ENCODE peak calls at places on chromosome 11, in four cellular contexts. One of them, this sample, is unnamed.

GRCh38 chr11:7522106-7522505 is 8.3 kb downstream of the PPFIBP2 start:
- DNase-seq in left lung: no peak
- DNase-seq in WERI-Rb-1: no peak
- DNase-seq in fibroblast of lung: no peak
- DNase-seq in this sample: no peak

GRCh38 chr11:101909087-101909486 is 5.7 kb upstream of the CEP126 start:
- DNase-seq in fibroblast of lung: no peak
- DNase-seq in left lung: no peak
- DNase-seq in WERI-Rb-1: no peak
- DNase-seq in this sample: no peak

GRCh38 chr11:101096036-101096704 is 33.4 kb downstream of the PGR start:
- DNase-seq in fibroblast of lung: no peak
- DNase-seq in WERI-Rb-1: no peak
- DNase-seq in left lung: no peak
- DNase-seq in this sample: no peak

GRCh38 chr11:110305169-110306018 is 9.0 kb upstream of the RDX start:
- DNase-seq in WERI-Rb-1: no peak
- DNase-seq in fibroblast of lung: peak
- DNase-seq in left lung: no peak
- DNase-seq in this sample: no peak

GRCh38 chr11:22467248-22467647 is 129.1 kb downstream of the SLC17A6 start:
- DNase-seq in WERI-Rb-1: no peak
- DNase-seq in left lung: no peak
- DNase-seq in fibroblast of lung: no peak
- DNase-seq in this sample: no peak

GRCh38 chr11:120877746-120878365 is 146.0 kb upstream of the TBCEL start:
- DNase-seq in WERI-Rb-1: no peak
- DNase-seq in left lung: no peak
- DNase-seq in fibroblast of lung: no peak
- DNase-seq in this sample: no peak

GRCh38 chr11:126655807-126656128 is 300.3 kb downstream of the ST3GAL4 start:
- DNase-seq in WERI-Rb-1: no peak
- DNase-seq in left lung: no peak
- DNase-seq in fibroblast of lung: peak
- DNase-seq in this sample: no peak

GRCh38 chr11:19915808-19916207 is 203.2 kb downstream of the NAV2 start:
- DNase-seq in WERI-Rb-1: no peak
- DNase-seq in fibroblast of lung: no peak
- DNase-seq in left lung: no peak
- DNase-seq in this sample: no peak

GRCh38 chr11:59008942-59009341 is 69.7 kb downstream of the GLYATL1 start:
- DNase-seq in WERI-Rb-1: no peak
- DNase-seq in fibroblast of lung: no peak
- DNase-seq in left lung: no peak
- DNase-seq in this sample: no peak

GRCh38 chr11:130037881-130038601 is 31.7 kb upstream of the APLP2 start:
- DNase-seq in fibroblast of lung: peak
- DNase-seq in WERI-Rb-1: no peak
- DNase-seq in left lung: no peak
- DNase-seq in this sample: no peak

GRCh38 chr11:12131943-12132789 is 21.8 kb downstream of the MICAL2 start:
- DNase-seq in WERI-Rb-1: no peak
- DNase-seq in left lung: peak
- DNase-seq in fibroblast of lung: no peak
- DNase-seq in this sample: no peak

GRCh38 chr11:92152245-92152644 is 72.4 kb upstream of the FAT3 start:
- DNase-seq in left lung: no peak
- DNase-seq in fibroblast of lung: no peak
- DNase-seq in WERI-Rb-1: no peak
- DNase-seq in this sample: no peak

GRCh38 chr11:47236482-47236881 is 12.1 kb downstream of the ACP2 start:
- DNase-seq in fibroblast of lung: peak
- DNase-seq in left lung: no peak
- DNase-seq in WERI-Rb-1: peak
- DNase-seq in this sample: no peak

GRCh38 chr11:71948314-71949027 is 19.6 kb downstream of the RNF121 start:
- DNase-seq in WERI-Rb-1: no peak
- DNase-seq in fibroblast of lung: peak
- DNase-seq in left lung: no peak
- DNase-seq in this sample: no peak

GRCh38 chr11:10452211-10452767 is 2.8 kb upstream of the AMPD3 start:
- DNase-seq in fibroblast of lung: no peak
- DNase-seq in left lung: no peak
- DNase-seq in WERI-Rb-1: no peak
- DNase-seq in this sample: no peak

GRCh38 chr11:78292109-78292803 is 103.5 kb downstream of the USP35 start:
- DNase-seq in WERI-Rb-1: no peak
- DNase-seq in left lung: no peak
- DNase-seq in fibroblast of lung: no peak
- DNase-seq in this sample: no peak

GRCh38 chr11:72411623-72412532 is 22.5 kb downstream of the CLPB start:
- DNase-seq in fibroblast of lung: peak
- DNase-seq in WERI-Rb-1: no peak
- DNase-seq in left lung: peak
- DNase-seq in this sample: peak

GRCh38 chr11:119381186-119381988 is at the start of gene USP2:
- DNase-seq in left lung: peak
- DNase-seq in fibroblast of lung: peak
- DNase-seq in WERI-Rb-1: peak
- DNase-seq in this sample: peak

GRCh38 chr11:46902694-46903093 is 15.7 kb downstream of the LRP4 start:
- DNase-seq in fibroblast of lung: no peak
- DNase-seq in left lung: no peak
- DNase-seq in WERI-Rb-1: no peak
- DNase-seq in this sample: no peak

GRCh38 chr11:65479184-65480145 is 19.4 kb upstream of the MALAT1 start:
- DNase-seq in WERI-Rb-1: peak
- DNase-seq in fibroblast of lung: peak
- DNase-seq in left lung: no peak
- DNase-seq in this sample: peak

GRCh38 chr11:100338144-100338840 is 348.8 kb upstream of the ARHGAP42 start:
- DNase-seq in WERI-Rb-1: no peak
- DNase-seq in fibroblast of lung: no peak
- DNase-seq in left lung: no peak
- DNase-seq in this sample: no peak

GRCh38 chr11:20563871-20564270 is 35.5 kb upstream of the SLC6A5 start:
- DNase-seq in fibroblast of lung: no peak
- DNase-seq in WERI-Rb-1: peak
- DNase-seq in left lung: no peak
- DNase-seq in this sample: no peak

GRCh38 chr11:68843052-68843561 is 1.4 kb upstream of the CPT1A start:
- DNase-seq in WERI-Rb-1: no peak
- DNase-seq in fibroblast of lung: peak
- DNase-seq in left lung: no peak
- DNase-seq in this sample: no peak

GRCh38 chr11:124970925-124971324 is 16.9 kb downstream of the CCDC15 start:
- DNase-seq in WERI-Rb-1: peak
- DNase-seq in left lung: no peak
- DNase-seq in fibroblast of lung: peak
- DNase-seq in this sample: no peak

GRCh38 chr11:64095286-64095825 is 59.6 kb downstream of the FLRT1 start:
- DNase-seq in fibroblast of lung: no peak
- DNase-seq in left lung: no peak
- DNase-seq in WERI-Rb-1: no peak
- DNase-seq in this sample: no peak

GRCh38 chr11:63813563-63814382 is 517 bp downstream of the SPINDOC start:
- DNase-seq in fibroblast of lung: peak
- DNase-seq in left lung: peak
- DNase-seq in WERI-Rb-1: peak
- DNase-seq in this sample: peak

GRCh38 chr11:3227568-3228444 is 4.4 kb downstream of the MRGPRE start:
- DNase-seq in fibroblast of lung: no peak
- DNase-seq in WERI-Rb-1: no peak
- DNase-seq in left lung: peak
- DNase-seq in this sample: no peak

GRCh38 chr11:3226846-3227567 is 5.2 kb downstream of the MRGPRE start:
- DNase-seq in left lung: no peak
- DNase-seq in fibroblast of lung: no peak
- DNase-seq in WERI-Rb-1: no peak
- DNase-seq in this sample: no peak

GRCh38 chr11:3224730-3225098 is 6.1 kb upstream of the MRGPRG start:
- DNase-seq in WERI-Rb-1: no peak
- DNase-seq in fibroblast of lung: no peak
- DNase-seq in left lung: no peak
- DNase-seq in this sample: no peak

GRCh38 chr11:3225159-3225758 is 6.6 kb upstream of the MRGPRG start:
- DNase-seq in WERI-Rb-1: no peak
- DNase-seq in fibroblast of lung: no peak
- DNase-seq in left lung: no peak
- DNase-seq in this sample: no peak

GRCh38 chr11:3225826-3226750 is 6.1 kb downstream of the MRGPRE start:
- DNase-seq in fibroblast of lung: no peak
- DNase-seq in left lung: no peak
- DNase-seq in WERI-Rb-1: no peak
- DNase-seq in this sample: no peak
- TF ChIP-seq CTCF in fibroblast of lung: no peak
- TF ChIP-seq CTCF in left lung: no peak
- TF ChIP-seq CTCF in WERI-Rb-1: no peak
- TF ChIP-seq CTCF in this sample: no peak

DNA sequence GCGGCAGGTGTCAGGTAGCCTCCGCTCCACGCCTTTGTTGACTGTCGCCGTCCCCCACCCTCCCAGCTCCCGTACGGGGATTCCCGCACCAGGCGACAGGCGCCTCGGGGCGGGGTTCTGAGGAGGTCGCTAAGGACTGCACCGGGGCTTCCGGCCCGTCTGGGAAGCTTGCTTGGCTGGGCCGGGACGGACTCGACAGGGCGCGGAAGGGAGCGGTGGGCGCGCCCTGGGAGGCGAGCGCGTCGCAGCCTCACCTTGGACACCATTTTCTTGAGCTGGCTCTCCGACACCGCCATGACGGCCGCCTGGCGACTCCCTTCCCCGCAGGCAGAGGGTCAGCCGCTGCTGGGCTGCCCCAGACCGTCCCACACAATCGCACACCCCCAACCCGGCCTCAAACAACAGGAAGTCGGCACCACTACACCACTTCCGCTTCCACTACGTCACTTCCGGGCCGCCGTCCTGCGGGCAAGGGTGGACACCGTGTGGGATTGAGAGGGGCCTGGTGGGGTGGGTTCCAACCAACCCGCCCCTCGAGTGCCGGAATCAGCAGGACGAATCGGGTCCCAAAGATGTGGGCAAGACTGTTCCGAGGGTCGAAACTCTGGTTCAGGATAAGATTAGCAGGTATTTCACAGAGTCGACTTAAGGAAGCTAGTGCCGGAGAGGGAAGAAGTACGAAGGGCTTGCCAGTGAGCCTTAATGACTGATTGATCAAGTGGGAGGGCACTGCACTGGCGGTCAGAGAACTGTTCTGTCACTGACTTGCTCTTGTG is at the start of gene TSG101:
- DNase-seq in fibroblast of lung: peak
- DNase-seq in WERI-Rb-1: peak
- DNase-seq in left lung: peak
- DNase-seq in this sample: peak
- TF ChIP-seq CTCF in fibroblast of lung: no peak
- TF ChIP-seq CTCF in WERI-Rb-1: no peak
- TF ChIP-seq CTCF in left lung: no peak
- TF ChIP-seq CTCF in this sample: no peak

GRCh38 chr11:3971756-3972404 is 116.4 kb downstream of the STIM1 start:
- DNase-seq in left lung: no peak
- DNase-seq in fibroblast of lung: no peak
- DNase-seq in WERI-Rb-1: no peak
- DNase-seq in this sample: no peak
- TF ChIP-seq CTCF in left lung: no peak
- TF ChIP-seq CTCF in fibroblast of lung: peak
- TF ChIP-seq CTCF in WERI-Rb-1: no peak
- TF ChIP-seq CTCF in this sample: no peak

DNA sequence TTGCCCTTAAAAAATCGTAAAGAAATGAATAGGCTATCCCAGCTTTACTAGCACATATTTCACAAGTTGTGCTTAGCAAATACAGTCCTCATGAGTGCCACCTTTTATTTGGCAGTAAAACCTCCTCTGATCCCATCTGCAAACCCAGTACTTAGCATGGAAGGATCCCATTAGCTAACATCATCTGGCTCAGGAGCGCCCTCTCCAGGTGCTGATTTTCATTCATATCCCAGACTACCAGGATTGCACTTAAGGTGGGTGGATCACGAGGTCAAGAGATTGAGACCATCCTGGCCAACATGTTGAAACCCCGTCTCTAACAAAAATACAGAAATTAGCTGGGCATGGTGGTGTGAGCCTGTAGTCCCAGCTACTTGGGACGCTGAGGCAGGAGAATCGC is 76.1 kb upstream of the PAX6 start:
- DNase-seq in fibroblast of lung: no peak
- DNase-seq in left lung: no peak
- DNase-seq in WERI-Rb-1: peak
- DNase-seq in this sample: peak
- TF ChIP-seq CTCF in fibroblast of lung: peak
- TF ChIP-seq CTCF in left lung: no peak
- TF ChIP-seq CTCF in WERI-Rb-1: peak
- TF ChIP-seq CTCF in this sample: peak

DNA sequence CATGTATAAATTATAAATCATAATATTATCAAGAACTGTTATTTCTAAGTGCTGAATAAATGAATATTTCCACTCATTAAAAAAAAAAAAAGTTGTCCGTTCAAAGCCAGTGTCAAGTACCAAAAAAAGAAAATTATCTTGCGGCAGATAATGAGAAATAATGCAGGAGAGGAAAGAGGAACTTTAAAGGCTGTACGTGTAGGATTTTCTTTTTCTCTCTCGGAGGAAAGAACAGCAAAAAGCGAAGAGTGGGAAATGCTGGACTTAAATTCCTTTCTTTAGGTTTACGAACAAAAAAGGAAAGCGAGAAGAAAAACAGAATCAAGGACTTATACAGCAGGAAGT is 999 bp upstream of the CCDC83 start:
- DNase-seq in fibroblast of lung: no peak
- DNase-seq in WERI-Rb-1: no peak
- DNase-seq in left lung: no peak
- DNase-seq in this sample: no peak
- TF ChIP-seq CTCF in fibroblast of lung: no peak
- TF ChIP-seq CTCF in WERI-Rb-1: no peak
- TF ChIP-seq CTCF in left lung: no peak
- TF ChIP-seq CTCF in this sample: no peak

GRCh38 chr11:69944146-69944795 is 125.1 kb upstream of the FGF3 start:
- DNase-seq in WERI-Rb-1: no peak
- DNase-seq in fibroblast of lung: no peak
- DNase-seq in left lung: no peak
- DNase-seq in this sample: no peak

GRCh38 chr11:69941546-69942332 is 122.5 kb upstream of the FGF3 start:
- DNase-seq in WERI-Rb-1: no peak
- DNase-seq in left lung: peak
- DNase-seq in fibroblast of lung: no peak
- DNase-seq in this sample: peak

GRCh38 chr11:69943506-69943905 is 124.3 kb upstream of the FGF3 start:
- DNase-seq in WERI-Rb-1: no peak
- DNase-seq in fibroblast of lung: no peak
- DNase-seq in left lung: no peak
- DNase-seq in this sample: no peak

GRCh38 chr11:69942333-69942820 is 123.2 kb upstream of the FGF3 start:
- DNase-seq in left lung: peak
- DNase-seq in fibroblast of lung: no peak
- DNase-seq in WERI-Rb-1: no peak
- DNase-seq in this sample: no peak

GRCh38 chr11:69943066-69943465 is 123.8 kb upstream of the FGF3 start:
- DNase-seq in WERI-Rb-1: no peak
- DNase-seq in left lung: no peak
- DNase-seq in fibroblast of lung: no peak
- DNase-seq in this sample: no peak
- TF ChIP-seq CTCF in WERI-Rb-1: peak
- TF ChIP-seq CTCF in left lung: no peak
- TF ChIP-seq CTCF in fibroblast of lung: no peak
- TF ChIP-seq CTCF in this sample: no peak